ENCODE peak calls at places on chromosomes 16 and 17, in nine cellular contexts. One of them, this sample, is unnamed.

GRCh38 chr17:42879596-42879985 is 21.0 kb upstream of the G6PC1 start:
- DNase-seq in activated CD4-positive, alpha-beta memory T cell treated with anti-CD3 and anti-CD28 coated beads, Interleukin-2, amount 10 ng/mL, durations not matched to agents 7 days and 5 days: no peak
- DNase-seq in anterior cingulate cortex: no peak
- DNase-seq in Kasumi-1: no peak
- DNase-seq in posterior cingulate gyrus: no peak
- DNase-seq in stimulated activated CD8-positive, alpha-beta memory T cell treated with anti-CD3 and anti-CD28 coated beads, Interleukin-4, amount 100 ng/mL, for 48 hours: no peak
- DNase-seq in NCI-H748 treated with DMSO at 0.1 percent for 48 hours: no peak
- DNase-seq in stimulated activated CD4-positive, alpha-beta T cell treated with anti-CD3 and anti-CD28 coated beads, Interleukin-15, amount 100 ng/mL, for 48 hours: no peak
- DNase-seq in CD4-positive, alpha-beta memory T cell: no peak
- DNase-seq in this sample: no peak

GRCh38 chr17:29346462-29346861 is 43.7 kb upstream of the TAOK1 start:
- DNase-seq in activated CD4-positive, alpha-beta memory T cell treated with anti-CD3 and anti-CD28 coated beads, Interleukin-2, amount 10 ng/mL, durations not matched to agents 7 days and 5 days: no peak
- DNase-seq in stimulated activated CD4-positive, alpha-beta T cell treated with anti-CD3 and anti-CD28 coated beads, Interleukin-15, amount 100 ng/mL, for 48 hours: no peak
- DNase-seq in anterior cingulate cortex: no peak
- DNase-seq in CD4-positive, alpha-beta memory T cell: no peak
- DNase-seq in Kasumi-1: no peak
- DNase-seq in posterior cingulate gyrus: no peak
- DNase-seq in NCI-H748 treated with DMSO at 0.1 percent for 48 hours: no peak
- DNase-seq in stimulated activated CD8-positive, alpha-beta memory T cell treated with anti-CD3 and anti-CD28 coated beads, Interleukin-4, amount 100 ng/mL, for 48 hours: no peak
- DNase-seq in this sample: no peak

GRCh38 chr16:88790312-88791150 is 5.5 kb upstream of the PIEZO1 start:
- DNase-seq in activated CD4-positive, alpha-beta memory T cell treated with anti-CD3 and anti-CD28 coated beads, Interleukin-2, amount 10 ng/mL, durations not matched to agents 7 days and 5 days: peak
- DNase-seq in stimulated activated CD8-positive, alpha-beta memory T cell treated with anti-CD3 and anti-CD28 coated beads, Interleukin-4, amount 100 ng/mL, for 48 hours: peak
- DNase-seq in posterior cingulate gyrus: no peak
- DNase-seq in Kasumi-1: peak
- DNase-seq in stimulated activated CD4-positive, alpha-beta T cell treated with anti-CD3 and anti-CD28 coated beads, Interleukin-15, amount 100 ng/mL, for 48 hours: no peak
- DNase-seq in anterior cingulate cortex: no peak
- DNase-seq in NCI-H748 treated with DMSO at 0.1 percent for 48 hours: no peak
- DNase-seq in CD4-positive, alpha-beta memory T cell: peak
- DNase-seq in this sample: no peak

GRCh38 chr17:61568219-61569072 is 22.6 kb downstream of the NACA2 start:
- DNase-seq in stimulated activated CD8-positive, alpha-beta memory T cell treated with anti-CD3 and anti-CD28 coated beads, Interleukin-4, amount 100 ng/mL, for 48 hours: no peak
- DNase-seq in activated CD4-positive, alpha-beta memory T cell treated with anti-CD3 and anti-CD28 coated beads, Interleukin-2, amount 10 ng/mL, durations not matched to agents 7 days and 5 days: no peak
- DNase-seq in posterior cingulate gyrus: no peak
- DNase-seq in Kasumi-1: no peak
- DNase-seq in stimulated activated CD4-positive, alpha-beta T cell treated with anti-CD3 and anti-CD28 coated beads, Interleukin-15, amount 100 ng/mL, for 48 hours: no peak
- DNase-seq in CD4-positive, alpha-beta memory T cell: no peak
- DNase-seq in anterior cingulate cortex: no peak
- DNase-seq in NCI-H748 treated with DMSO at 0.1 percent for 48 hours: peak
- DNase-seq in this sample: no peak

GRCh38 chr16:28326881-28327610 is 34.7 kb downstream of the SBK1 start:
- DNase-seq in posterior cingulate gyrus: peak
- DNase-seq in Kasumi-1: peak
- DNase-seq in anterior cingulate cortex: peak
- DNase-seq in NCI-H748 treated with DMSO at 0.1 percent for 48 hours: no peak
- DNase-seq in activated CD4-positive, alpha-beta memory T cell treated with anti-CD3 and anti-CD28 coated beads, Interleukin-2, amount 10 ng/mL, durations not matched to agents 7 days and 5 days: peak
- DNase-seq in stimulated activated CD4-positive, alpha-beta T cell treated with anti-CD3 and anti-CD28 coated beads, Interleukin-15, amount 100 ng/mL, for 48 hours: peak
- DNase-seq in stimulated activated CD8-positive, alpha-beta memory T cell treated with anti-CD3 and anti-CD28 coated beads, Interleukin-4, amount 100 ng/mL, for 48 hours: peak
- DNase-seq in CD4-positive, alpha-beta memory T cell: peak
- DNase-seq in this sample: peak

GRCh38 chr16:55133654-55134053 is 190.3 kb upstream of the IRX6 start:
- DNase-seq in stimulated activated CD4-positive, alpha-beta T cell treated with anti-CD3 and anti-CD28 coated beads, Interleukin-15, amount 100 ng/mL, for 48 hours: no peak
- DNase-seq in anterior cingulate cortex: no peak
- DNase-seq in posterior cingulate gyrus: no peak
- DNase-seq in activated CD4-positive, alpha-beta memory T cell treated with anti-CD3 and anti-CD28 coated beads, Interleukin-2, amount 10 ng/mL, durations not matched to agents 7 days and 5 days: no peak
- DNase-seq in CD4-positive, alpha-beta memory T cell: no peak
- DNase-seq in Kasumi-1: no peak
- DNase-seq in NCI-H748 treated with DMSO at 0.1 percent for 48 hours: no peak
- DNase-seq in stimulated activated CD8-positive, alpha-beta memory T cell treated with anti-CD3 and anti-CD28 coated beads, Interleukin-4, amount 100 ng/mL, for 48 hours: no peak
- DNase-seq in this sample: no peak

GRCh38 chr16:1973461-1974156 is 1.8 kb downstream of the TBL3 start:
- DNase-seq in Kasumi-1: no peak
- DNase-seq in CD4-positive, alpha-beta memory T cell: no peak
- DNase-seq in anterior cingulate cortex: no peak
- DNase-seq in stimulated activated CD4-positive, alpha-beta T cell treated with anti-CD3 and anti-CD28 coated beads, Interleukin-15, amount 100 ng/mL, for 48 hours: no peak
- DNase-seq in NCI-H748 treated with DMSO at 0.1 percent for 48 hours: no peak
- DNase-seq in posterior cingulate gyrus: no peak
- DNase-seq in activated CD4-positive, alpha-beta memory T cell treated with anti-CD3 and anti-CD28 coated beads, Interleukin-2, amount 10 ng/mL, durations not matched to agents 7 days and 5 days: no peak
- DNase-seq in stimulated activated CD8-positive, alpha-beta memory T cell treated with anti-CD3 and anti-CD28 coated beads, Interleukin-4, amount 100 ng/mL, for 48 hours: no peak
- DNase-seq in this sample: no peak

GRCh38 chr17:17809527-17810373 is 27.0 kb downstream of the SREBF1 start:
- DNase-seq in Kasumi-1: no peak
- DNase-seq in anterior cingulate cortex: peak
- DNase-seq in CD4-positive, alpha-beta memory T cell: no peak
- DNase-seq in stimulated activated CD8-positive, alpha-beta memory T cell treated with anti-CD3 and anti-CD28 coated beads, Interleukin-4, amount 100 ng/mL, for 48 hours: no peak
- DNase-seq in stimulated activated CD4-positive, alpha-beta T cell treated with anti-CD3 and anti-CD28 coated beads, Interleukin-15, amount 100 ng/mL, for 48 hours: no peak
- DNase-seq in activated CD4-positive, alpha-beta memory T cell treated with anti-CD3 and anti-CD28 coated beads, Interleukin-2, amount 10 ng/mL, durations not matched to agents 7 days and 5 days: no peak
- DNase-seq in NCI-H748 treated with DMSO at 0.1 percent for 48 hours: no peak
- DNase-seq in posterior cingulate gyrus: peak
- DNase-seq in this sample: peak